ENCODE peak calls at places on chromosomes 1 and 21, in four cellular contexts. P is CD4-positive, CD25-positive, alpha-beta regulatory T cell; F is NCI-H1694; S is T-helper 17 cell. A is an unnamed sample.

GRCh38 chr21:35204850-35205564 is 155.9 kb upstream of the RUNX1 start:
- DNase-seq in P (peak; percentile 47), F (no peak), S (no peak), A (no peak)

GRCh38 chr1:230175839-230176238 is 108.8 kb downstream of the GALNT2 start:
- DNase-seq in P (no peak), F (no peak), S (no peak), A (no peak)

GRCh38 chr1:84538599-84538998 is 32.2 kb upstream of the GNG5 start:
- DNase-seq in P (peak; percentile 4), F (no peak), S (no peak), A (no peak)

GRCh38 chr1:54051936-54052469 is 1.0 kb downstream of the TMEM59 start:
- DNase-seq in P (peak; percentile 8), F (no peak), S (no peak), A (no peak)

GRCh38 chr21:16133248-16133647 is 403.5 kb downstream of the USP25 start:
- DNase-seq in P (no peak), F (no peak), S (no peak), A (no peak)

GRCh38 chr1:179817789-179818188 is 59.8 kb downstream of the TOR1AIP2 start:
- DNase-seq in P (no peak), F (no peak), S (no peak), A (no peak)

GRCh38 chr1:168266644-168267186 is 14.0 kb upstream of the TBX19 start:
- DNase-seq in P (no peak), F (no peak), S (no peak), A (no peak)

GRCh38 chr1:193850745-193851144 is 664.3 kb upstream of the B3GALT2 start:
- DNase-seq in P (no peak), F (no peak), S (no peak), A (no peak)

GRCh38 chr1:112798293-112798692 is 83.2 kb upstream of the PPM1J start:
- DNase-seq in P (no peak), F (peak; percentile 18), S (no peak), A (no peak)

GRCh38 chr1:219555802-219556201 is 57.1 kb downstream of the ZC3H11B start:
- DNase-seq in P (no peak), F (no peak), S (no peak), A (no peak)

GRCh38 chr1:63261736-63262142 is 60.6 kb upstream of the FOXD3 start:
- DNase-seq in P (no peak), F (no peak), S (no peak), A (no peak)

A was measured in central memory CD4-positive, alpha-beta T cell.